ENCODE peak calls at places on chromosomes 3 and 15, in six cellular contexts. W is IMR-90, R is H1, D is neuronal stem cell, E is mesendoderm, J is H9. S is an unnamed sample.

GRCh38 chr15:52765779-52766178 is 24.4 kb downstream of the ONECUT1 start:
- DNase-seq in J (no peak), R (no peak), W (peak), D (peak), E (peak), S (no peak)

GRCh38 chr15:34353627-34354026 is 10.5 kb downstream of the NUTM1 start:
- DNase-seq in D (no peak), J (peak), E (no peak), R (no peak), W (no peak), S (no peak)

GRCh38 chr15:74555192-74555591 is 14.2 kb downstream of the ARID3B start:
- DNase-seq in D (no peak), E (no peak), J (no peak), R (no peak), W (no peak), S (no peak)

GRCh38 chr3:146243559-146243958 is 7.3 kb downstream of the PLSCR4 start:
- DNase-seq in R (no peak), E (no peak), W (no peak), J (no peak), D (no peak), S (no peak)

GRCh38 chr3:123694377-123695147 is 109.7 kb upstream of the HACD2 start:
- DNase-seq in E (no peak), D (no peak), J (no peak), W (peak), R (no peak), S (peak)

GRCh38 chr15:76258460-76258859 is 52.8 kb downstream of the ETFA start:
- DNase-seq in R (no peak), J (no peak), W (no peak), D (no peak), E (peak), S (no peak)

GRCh38 chr15:40956543-40956982 is 3.3 kb downstream of the CHAC1 start:
- DNase-seq in W (no peak), J (no peak), D (no peak), R (no peak), E (no peak), S (no peak)

GRCh38 chr3:150783334-150783733 is 20.4 kb upstream of the SIAH2 start:
- DNase-seq in J (no peak), R (no peak), E (no peak), W (no peak), D (no peak), S (no peak)

GRCh38 chr3:23809840-23810341 is 4.1 kb downstream of the UBE2E1 start:
- DNase-seq in J (no peak), W (no peak), D (no peak), R (no peak), E (peak), S (peak)

GRCh38 chr3:194577985-194578905 is 55.0 kb downstream of the TMEM44 start:
- DNase-seq in R (no peak), D (no peak), E (peak), J (no peak), W (peak), S (peak)

GRCh38 chr3:152121292-152121654 is 147.5 kb upstream of the MBNL1 start:
- DNase-seq in W (peak), E (no peak), D (no peak), R (no peak), J (no peak), S (peak)

GRCh38 chr15:101126618-101127502 is 125.0 kb downstream of the CHSY1 start:
- DNase-seq in R (no peak), D (no peak), W (peak), J (no peak), E (peak), S (peak)

GRCh38 chr3:50238549-50239026 is 2.6 kb downstream of the GNAI2 start:
- DNase-seq in J (no peak), D (no peak), E (peak), R (no peak), W (no peak), S (no peak)

GRCh38 chr15:95368211-95368610 is 962.3 kb upstream of the NR2F2 start:
- DNase-seq in R (no peak), E (peak), W (no peak), J (no peak), D (no peak), S (peak)

GRCh38 chr15:65286704-65287514 is at the start of gene PARP16:
- DNase-seq in D (peak), W (peak), E (peak), J (peak), R (peak), S (peak)

GRCh38 chr15:85542895-85543331 is 162.5 kb downstream of the AKAP13 start:
- DNase-seq in R (no peak), W (peak), D (no peak), J (no peak), E (no peak), S (no peak)

GRCh38 chr3:63855333-63855940 is 8.2 kb downstream of the THOC7 start:
- DNase-seq in J (peak), E (peak), W (no peak), D (no peak), R (no peak), S (no peak)

GRCh38 chr15:94031072-94031471 is 200.3 kb upstream of the MCTP2 start:
- DNase-seq in W (no peak), E (no peak), R (no peak), D (no peak), J (no peak), S (no peak)

GRCh38 chr3:184687363-184688049 is 24.4 kb downstream of the MAGEF1 start:
- DNase-seq in W (no peak), J (no peak), R (no peak), E (no peak), D (no peak), S (no peak)

GRCh38 chr3:195255571-195256501 is 15.1 kb downstream of the XXYLT1 start:
- DNase-seq in E (no peak), J (no peak), W (no peak), D (no peak), R (peak), S (no peak)

GRCh38 chr3:22506871-22507270 is 696.3 kb upstream of the UBE2E2 start:
- DNase-seq in E (no peak), W (no peak), J (no peak), D (no peak), R (no peak), S (no peak)

GRCh38 chr15:66883322-66883911 is 181.4 kb downstream of the SMAD6 start:
- DNase-seq in J (peak), W (peak), R (peak), D (peak), E (peak), S (peak)

GRCh38 chr15:98777426-98777825 is 129.1 kb downstream of the IGF1R start:
- DNase-seq in J (no peak), E (no peak), D (no peak), R (no peak), W (no peak), S (no peak)

GRCh38 chr15:98778960-98779359 is 130.6 kb downstream of the IGF1R start:
- DNase-seq in R (no peak), D (no peak), J (no peak), E (no peak), W (no peak), S (no peak)

GRCh38 chr15:98778263-98778959 is 130.1 kb downstream of the IGF1R start:
- DNase-seq in E (peak), W (no peak), J (no peak), R (no peak), D (no peak), S (no peak)

GRCh38 chr15:98781838-98782237 is 133.5 kb downstream of the IGF1R start:
- DNase-seq in R (no peak), W (no peak), E (no peak), D (no peak), J (no peak), S (no peak)

DNA sequence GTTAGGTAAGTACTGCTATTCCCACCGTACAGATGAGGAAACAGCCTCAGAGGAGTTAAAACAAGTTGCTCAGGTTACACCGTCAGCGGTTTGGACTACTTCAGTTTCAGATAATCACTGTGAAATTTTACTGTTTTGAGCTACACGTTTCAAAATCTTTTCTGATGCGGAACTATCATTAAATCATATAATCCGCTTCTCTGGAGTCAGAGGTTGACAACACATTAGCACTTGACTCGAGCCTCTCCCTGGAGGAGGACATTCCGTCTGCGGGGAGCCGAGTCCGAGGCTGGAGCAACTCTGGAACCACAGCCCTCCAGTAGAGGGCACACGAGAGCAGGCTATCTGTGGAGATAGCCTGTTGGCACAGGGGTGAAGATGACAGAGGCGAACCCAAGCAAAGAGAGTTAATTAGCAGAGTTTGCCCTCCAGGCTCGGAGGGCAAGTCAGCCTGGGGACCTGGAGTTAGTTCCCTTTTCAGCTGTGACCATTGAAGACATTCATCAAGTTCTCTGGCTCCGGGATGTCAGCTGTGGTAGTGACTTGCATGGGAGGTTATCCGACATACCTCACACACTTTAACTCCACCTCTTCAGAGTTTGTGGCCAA is 131.2 kb downstream of the IGF1R start:
- DNase-seq in W (peak), D (peak), R (peak), E (peak), J (peak), S (peak)
- H2BK15ac ChIP-seq in W (no peak), D (no peak), R (no peak), E (no peak), J (no peak), S (no peak)

DNA sequence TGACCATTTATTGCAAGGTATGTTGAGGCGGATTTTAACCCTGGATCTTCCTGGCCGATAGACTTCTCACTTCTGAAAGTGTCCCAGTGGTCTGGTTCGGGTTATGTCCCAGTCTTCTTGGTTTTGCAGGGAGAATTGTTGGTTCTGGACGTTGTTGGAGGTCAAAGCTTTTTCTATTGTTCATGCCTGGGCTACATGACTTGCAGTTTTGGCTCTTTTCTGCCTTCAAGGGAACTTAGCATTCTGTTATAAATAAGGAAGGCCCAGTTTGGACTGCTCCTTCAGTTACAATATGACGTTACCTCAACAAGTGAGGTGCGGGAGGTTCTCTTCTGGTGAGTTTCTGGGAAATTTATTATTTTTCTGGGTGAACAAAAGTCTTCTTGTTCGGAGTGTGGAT is 614.3 kb downstream of the DIPK2A start:
- DNase-seq in J (no peak), E (peak), W (no peak), D (no peak), R (no peak), S (no peak)
- H2BK15ac ChIP-seq in J (no peak), E (no peak), W (no peak), D (no peak), R (no peak), S (peak)

GRCh38 chr3:126509565-126510322 is 7.8 kb downstream of the UROC1 start:
- DNase-seq in E (no peak), D (no peak), W (no peak), R (no peak), J (no peak), S (no peak)

GRCh38 chr3:126512026-126512425 is 5.5 kb downstream of the UROC1 start:
- DNase-seq in W (no peak), R (no peak), E (no peak), D (no peak), J (no peak), S (no peak)

GRCh38 chr3:126511291-126511690 is 6.3 kb downstream of the UROC1 start:
- DNase-seq in E (no peak), D (no peak), W (no peak), J (no peak), R (no peak), S (no peak)

GRCh38 chr3:126508539-126508938 is 9.0 kb downstream of the UROC1 start:
- DNase-seq in R (no peak), J (no peak), D (no peak), E (no peak), W (no peak), S (no peak)

DNA sequence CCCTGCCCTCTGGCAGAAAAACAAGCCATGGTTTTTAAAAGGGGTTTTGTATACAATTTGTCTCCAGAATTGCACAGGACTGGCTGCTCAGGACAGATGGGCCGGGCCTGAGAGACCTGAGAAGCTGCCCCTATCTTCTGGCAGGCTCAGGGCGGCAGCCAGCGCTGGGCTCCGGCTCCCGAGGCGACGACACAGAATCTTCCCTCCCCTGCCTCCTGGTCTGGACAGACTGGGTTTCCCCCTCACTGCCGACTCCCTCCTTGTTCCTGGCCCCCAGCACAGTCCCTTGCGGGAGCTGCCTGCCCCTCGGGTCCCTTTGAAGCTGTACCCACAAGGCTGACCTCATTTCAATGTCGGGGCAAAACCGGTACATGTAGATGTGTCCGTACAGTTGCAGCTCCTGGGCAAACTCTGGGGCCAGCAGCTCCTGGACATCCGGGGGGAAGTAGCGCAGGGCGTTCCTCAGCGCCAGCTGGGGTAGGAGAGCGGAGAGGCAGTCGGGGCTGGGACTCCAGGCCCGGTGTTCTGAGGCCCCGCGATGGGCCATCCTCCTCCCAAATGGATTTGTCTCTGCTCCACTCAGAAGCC is 7.2 kb downstream of the UROC1 start:
- DNase-seq in R (no peak), J (no peak), E (no peak), D (no peak), W (no peak), S (no peak)
- H2BK15ac ChIP-seq in R (no peak), J (no peak), E (no peak), D (no peak), W (no peak), S (no peak)

DNA sequence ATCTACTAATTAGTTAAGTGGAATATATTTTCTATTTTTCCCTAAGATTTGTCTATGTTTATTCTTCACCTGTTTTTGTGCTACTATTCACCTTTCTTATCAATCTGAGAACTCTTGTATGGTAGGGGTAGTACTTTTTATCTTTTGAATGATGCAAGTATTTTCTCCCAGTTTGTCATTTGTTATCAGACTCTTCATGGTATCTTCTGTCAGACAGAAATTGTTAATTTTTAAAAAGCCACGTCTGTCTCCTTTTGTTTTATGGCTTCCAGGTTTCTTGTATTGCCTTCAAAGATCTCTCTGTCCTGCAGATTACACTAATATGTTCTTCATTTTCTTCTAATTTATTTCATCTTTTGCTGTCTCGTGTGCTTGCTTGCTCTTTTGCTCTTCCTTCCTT is 184.3 kb downstream of the PCCB start:
- DNase-seq in W (no peak), E (no peak), R (no peak), D (no peak), J (no peak), S (no peak)
- H2BK15ac ChIP-seq in W (no peak), E (no peak), R (no peak), D (no peak), J (no peak), S (no peak)

DNA sequence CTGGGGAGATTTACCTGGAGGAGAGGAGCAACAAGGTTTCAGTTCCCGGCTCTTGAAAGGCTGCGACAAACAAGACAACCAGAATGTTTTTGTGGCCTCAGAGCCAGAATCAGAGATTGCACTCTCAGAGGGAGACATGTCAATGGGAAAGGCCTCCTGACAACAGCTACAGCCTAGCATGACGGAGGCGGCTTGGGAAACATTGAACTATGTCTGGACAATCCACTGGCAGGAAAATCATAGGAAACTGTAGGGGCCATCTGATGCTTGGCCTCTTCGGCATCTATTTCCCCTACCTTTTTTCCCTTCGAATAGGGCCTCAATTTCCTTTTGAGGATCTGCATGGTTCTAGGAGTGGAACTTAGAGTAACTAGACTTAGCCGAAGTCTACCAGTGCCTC is 13.2 kb upstream of the PTPN23 start:
- DNase-seq in J (no peak), E (no peak), D (no peak), R (no peak), W (no peak), S (no peak)
- H2BK15ac ChIP-seq in J (no peak), E (no peak), D (no peak), R (no peak), W (no peak), S (no peak)

GRCh38 chr3:161038725-161039124 is 66.4 kb downstream of the B3GALNT1 start:
- DNase-seq in D (no peak), J (no peak), E (no peak), W (no peak), R (no peak), S (peak)
- H2BK15ac ChIP-seq in D (no peak), J (no peak), E (no peak), W (no peak), R (no peak), S (no peak)

DNA sequence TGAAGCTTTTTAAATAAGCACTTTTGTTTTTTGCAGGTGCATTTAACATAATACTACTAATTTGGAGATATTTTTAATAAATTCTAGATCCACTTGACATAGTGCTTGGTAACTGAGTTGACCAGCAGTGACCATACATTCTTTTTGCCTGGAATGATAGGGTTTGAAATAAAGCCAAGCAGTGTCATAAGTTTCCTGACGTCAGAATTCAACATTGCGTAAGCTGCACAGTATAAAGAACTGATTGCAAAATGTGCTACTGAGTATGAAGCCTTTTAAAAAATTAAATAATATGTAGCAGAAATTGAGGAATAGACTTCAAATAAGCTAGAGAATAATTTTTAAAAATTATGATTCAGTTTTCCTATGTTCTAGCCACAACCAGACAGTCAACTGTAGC is 454.6 kb upstream of the ARPP21 start:
- DNase-seq in D (no peak), R (no peak), W (no peak), J (no peak), E (no peak), S (peak)
- H2BK15ac ChIP-seq in D (no peak), R (no peak), W (no peak), J (no peak), E (no peak), S (no peak)

GRCh38 chr15:33326908-33327307 is 16.1 kb downstream of the RYR3 start:
- DNase-seq in D (no peak), J (no peak), E (no peak), R (no peak), W (no peak), S (no peak)

GRCh38 chr15:33329457-33329856 is 18.7 kb downstream of the RYR3 start:
- DNase-seq in D (no peak), E (no peak), R (no peak), J (no peak), W (no peak), S (no peak)

GRCh38 chr15:33328105-33328504 is 17.3 kb downstream of the RYR3 start:
- DNase-seq in W (no peak), R (no peak), E (peak), D (no peak), J (no peak), S (no peak)

GRCh38 chr15:33330931-33331330 is 20.2 kb downstream of the RYR3 start:
- DNase-seq in D (no peak), W (no peak), E (no peak), R (no peak), J (no peak), S (no peak)
- H2BK15ac ChIP-seq in D (no peak), W (no peak), E (no peak), R (no peak), J (no peak), S (no peak)

GRCh38 chr3:136909187-136909586 is 47.2 kb downstream of the NCK1 start:
- DNase-seq in E (no peak), D (no peak), R (no peak), J (no peak), W (no peak), S (no peak)
- H2BK15ac ChIP-seq in E (no peak), D (no peak), R (no peak), J (no peak), W (no peak), S (no peak)

DNA sequence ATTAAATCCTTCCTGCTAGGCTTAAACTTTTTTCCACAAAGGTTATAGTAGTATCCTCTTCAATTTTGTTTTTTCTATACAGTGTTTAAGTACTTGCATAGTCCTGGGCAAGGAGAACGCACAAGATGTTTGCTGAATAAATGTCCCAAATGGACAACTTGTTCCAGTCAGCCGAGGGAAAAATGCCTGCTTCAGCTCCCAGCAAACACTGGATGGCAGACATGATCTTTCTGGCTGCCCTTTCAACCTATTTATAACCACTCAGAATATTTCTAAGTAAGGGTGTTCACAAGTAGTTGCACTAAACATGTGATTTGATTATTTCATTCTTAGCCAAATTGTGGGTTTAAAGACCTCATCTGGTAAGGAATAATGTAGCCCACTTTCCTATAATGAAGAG is 29.8 kb downstream of the GNB4 start:
- DNase-seq in D (no peak), R (no peak), E (peak), J (no peak), W (peak), S (peak)
- H2BK15ac ChIP-seq in D (no peak), R (no peak), E (no peak), J (no peak), W (no peak), S (no peak)